ENCODE peak calls at places on chromosome 11, in four cellular contexts. B is neural crest cell, H is cardiac muscle cell, L is mammary epithelial cell. Y is an unnamed sample.

GRCh38 chr11:65574963-65575567 is 788 bp upstream of the EHBP1L1 start:
- DNase-seq in H (no peak), B (no peak), L (no peak), Y (no peak)

GRCh38 chr11:13767461-13767860 is 99.0 kb downstream of the FAR1 start:
- DNase-seq in H (no peak), B (no peak), L (no peak), Y (no peak)

GRCh38 chr11:128420277-128420676 is 167.1 kb downstream of the ETS1 start:
- DNase-seq in B (no peak), H (no peak), L (no peak), Y (no peak)

GRCh38 chr11:68282141-68282860 is 10.5 kb upstream of the C11orf24 start:
- DNase-seq in H (no peak), L (peak; percentile 83), B (no peak), Y (no peak)

GRCh38 chr11:88103337-88104206 is 71.7 kb downstream of the RAB38 start:
- DNase-seq in L (peak; percentile 47), B (peak; percentile 3), H (peak; percentile 77), Y (peak; percentile 44)

GRCh38 chr11:33829430-33830141 is 55.3 kb upstream of the FBXO3 start:
- DNase-seq in B (peak; percentile 59), L (peak; percentile 66), H (peak; percentile 82), Y (peak; percentile 78)

GRCh38 chr11:86477495-86478155 is 102.9 kb downstream of the CCDC81 start:
- DNase-seq in L (no peak), H (peak; percentile 83), B (no peak), Y (peak; percentile 82)

GRCh38 chr11:133249065-133249464 is 283.2 kb downstream of the OPCML start:
- DNase-seq in H (no peak), L (no peak), B (no peak), Y (no peak)

GRCh38 chr11:108647701-108648527 is 17.0 kb upstream of the DDX10 start:
- DNase-seq in B (peak; percentile 62), L (peak; percentile 85), H (peak; percentile 90), Y (peak; percentile 85)

GRCh38 chr11:28384418-28384817 is 276.2 kb downstream of the METTL15 start:
- DNase-seq in L (peak; percentile 91), B (no peak), H (peak; percentile 78), Y (peak; percentile 97)

GRCh38 chr11:61370349-61371005 is 8.3 kb downstream of the TMEM138 start:
- DNase-seq in H (no peak), B (no peak), L (no peak), Y (no peak)

GRCh38 chr11:32426192-32426591 is 9.1 kb downstream of the WT1 start:
- DNase-seq in L (no peak), B (no peak), H (no peak), Y (no peak)

GRCh38 chr11:115845872-115846271 is 341.7 kb upstream of the CADM1 start:
- DNase-seq in B (no peak), H (no peak), L (no peak), Y (no peak)

GRCh38 chr11:82505384-82505783 is 228.3 kb downstream of the FAM181B start:
- DNase-seq in H (no peak), L (no peak), B (no peak), Y (no peak)

GRCh38 chr11:47617417-47617809 is 23.2 kb upstream of the C1QTNF4 start:
- DNase-seq in B (no peak), L (no peak), H (peak; percentile 46), Y (peak; percentile 68)

GRCh38 chr11:96341237-96342130 is 1.5 kb downstream of the MAML2 start:
- DNase-seq in B (no peak), H (peak; percentile 61), L (peak; percentile 46), Y (peak; percentile 61)

GRCh38 chr11:46361283-46362145 is 14.3 kb downstream of the DGKZ start:
- DNase-seq in H (peak; percentile 63), L (no peak), B (no peak), Y (peak; percentile 50)

GRCh38 chr11:116210663-116211062 is 562.1 kb downstream of the BUD13 start:
- DNase-seq in L (no peak), B (no peak), H (no peak), Y (no peak)

GRCh38 chr11:48384670-48385069 is 18.4 kb upstream of the OR4C5 start:
- DNase-seq in H (no peak), L (no peak), B (no peak), Y (no peak)

GRCh38 chr11:3614742-3615171 is 27.0 kb downstream of the ART5 start:
- DNase-seq in L (peak; percentile 43), B (no peak), H (no peak), Y (no peak)

GRCh38 chr11:64306876-64307622 is 1.7 kb downstream of the ESRRA start:
- DNase-seq in B (no peak), H (peak; percentile 46), L (no peak), Y (no peak)

GRCh38 chr11:12979928-12980689 is 29.0 kb upstream of the RASSF10 start:
- DNase-seq in H (no peak), B (no peak), L (no peak), Y (no peak)

GRCh38 chr11:9170450-9170849 is 79.1 kb upstream of the SCUBE2 start:
- DNase-seq in L (no peak), B (no peak), H (peak; percentile 57), Y (peak; percentile 61)

GRCh38 chr11:67545280-67545679 is 22.0 kb upstream of the CABP2 start:
- DNase-seq in H (peak; percentile 21), B (no peak), L (no peak), Y (no peak)

GRCh38 chr11:68137833-68138232 is 16.6 kb upstream of the CHKA start:
- DNase-seq in L (no peak), B (no peak), H (no peak), Y (no peak)

GRCh38 chr11:1760351-1761109 is 3.2 kb downstream of the CTSD start:
- DNase-seq in B (no peak), H (peak; percentile 70), L (no peak), Y (no peak)

GRCh38 chr11:456533-456932 is 6.5 kb downstream of the PTDSS2 start:
- DNase-seq in H (no peak), B (no peak), L (no peak), Y (no peak)

GRCh38 chr11:98495016-98495415 is 525.7 kb upstream of the CNTN5 start:
- DNase-seq in L (no peak), B (no peak), H (no peak), Y (no peak)

GRCh38 chr11:94024547-94024946 is 3.4 kb downstream of the HEPHL1 start:
- DNase-seq in L (no peak), H (no peak), B (no peak), Y (no peak)

GRCh38 chr11:6469599-6469998 is 4.1 kb downstream of the TRIM3 start:
- DNase-seq in L (no peak), H (no peak), B (no peak), Y (no peak)

GRCh38 chr11:69640995-69641581 is at the start of gene CCND1:
- DNase-seq in L (peak; percentile 85), B (peak; percentile 81), H (peak; percentile 91), Y (peak; percentile 93)
- TF ChIP-seq CTCF in L (no peak), B (peak; percentile 12), H (peak; percentile 25), Y (peak; percentile 41)

DNA sequence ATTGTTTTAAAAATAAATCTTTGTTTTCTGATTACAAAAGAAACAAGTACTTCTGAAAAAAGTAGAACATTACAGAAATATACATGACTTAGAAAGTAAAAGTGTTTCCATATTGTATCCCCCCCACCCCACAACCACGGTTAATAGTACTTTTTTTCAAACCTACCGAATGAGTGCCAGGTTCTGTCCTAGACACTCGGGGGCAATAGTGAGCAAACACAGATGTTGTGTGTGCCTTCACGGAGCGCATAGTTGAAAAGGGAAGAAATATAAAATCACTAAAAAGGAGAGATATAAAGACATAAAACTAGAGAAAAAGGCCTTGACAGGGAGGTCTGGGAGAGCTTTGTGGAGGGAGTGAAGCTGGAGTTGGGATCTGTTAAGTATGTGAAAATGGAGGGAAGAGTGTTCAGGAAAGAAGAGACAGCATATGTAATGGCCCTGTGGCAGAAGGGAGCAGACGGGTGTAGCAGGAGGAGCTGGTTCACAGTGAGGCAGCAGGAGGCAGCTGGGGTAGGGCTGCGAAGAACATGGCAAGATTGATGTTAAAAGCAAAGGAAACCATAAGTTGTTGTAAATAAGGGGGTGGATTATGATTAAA is 42.1 kb upstream of the ALX4 start:
- DNase-seq in B (no peak), L (no peak), H (no peak), Y (no peak)
- TF ChIP-seq CTCF in B (peak; percentile 24), L (peak; percentile 31), H (peak; percentile 13), Y (no peak)

DNA sequence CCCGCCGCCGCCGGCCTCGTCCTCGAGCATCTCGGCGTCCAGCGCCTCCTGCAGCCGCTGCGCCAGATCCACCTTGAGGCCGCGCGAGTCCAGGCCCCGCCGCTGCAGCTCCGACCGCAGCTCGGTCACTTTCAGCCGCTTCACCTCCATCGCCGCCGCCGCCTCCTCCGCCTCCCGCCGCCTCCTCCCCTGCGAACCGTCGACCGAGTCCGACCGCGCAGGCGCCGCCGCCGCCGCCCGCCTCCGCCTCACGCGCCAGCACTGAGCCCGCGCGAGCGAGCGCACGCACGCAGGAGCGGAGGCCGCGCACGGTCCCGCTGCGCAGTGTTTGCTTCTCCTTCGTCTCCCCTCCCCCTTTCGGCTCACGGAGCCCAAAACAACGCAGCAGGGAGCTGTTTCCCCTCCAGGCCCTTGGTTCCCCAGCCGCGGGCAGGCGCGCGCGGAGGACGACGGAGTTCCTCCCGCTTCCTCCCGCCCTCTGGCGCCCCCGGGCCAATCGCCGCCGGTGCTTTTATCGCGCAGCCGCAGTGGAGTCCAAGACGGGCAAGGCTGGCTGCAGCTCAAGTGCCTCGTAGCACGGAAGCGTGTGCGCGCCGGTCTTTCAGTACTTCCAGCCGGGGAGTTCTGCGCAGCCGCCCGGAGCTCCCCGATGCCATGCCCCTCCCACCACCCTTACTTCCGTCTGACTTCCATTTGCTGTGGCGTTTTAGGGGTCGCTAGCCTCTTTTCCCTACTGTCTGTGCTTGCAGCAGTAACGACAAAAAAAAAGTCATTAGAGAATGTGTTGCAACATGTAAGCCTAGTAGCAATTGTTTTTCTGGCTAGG is at the start of gene HNRNPUL2:
- DNase-seq in H (peak; percentile 100), B (peak; percentile 98), L (peak; percentile 99), Y (peak; percentile 99)
- TF ChIP-seq CTCF in H (peak; percentile 18), B (no peak), L (no peak), Y (peak; percentile 6)

DNA sequence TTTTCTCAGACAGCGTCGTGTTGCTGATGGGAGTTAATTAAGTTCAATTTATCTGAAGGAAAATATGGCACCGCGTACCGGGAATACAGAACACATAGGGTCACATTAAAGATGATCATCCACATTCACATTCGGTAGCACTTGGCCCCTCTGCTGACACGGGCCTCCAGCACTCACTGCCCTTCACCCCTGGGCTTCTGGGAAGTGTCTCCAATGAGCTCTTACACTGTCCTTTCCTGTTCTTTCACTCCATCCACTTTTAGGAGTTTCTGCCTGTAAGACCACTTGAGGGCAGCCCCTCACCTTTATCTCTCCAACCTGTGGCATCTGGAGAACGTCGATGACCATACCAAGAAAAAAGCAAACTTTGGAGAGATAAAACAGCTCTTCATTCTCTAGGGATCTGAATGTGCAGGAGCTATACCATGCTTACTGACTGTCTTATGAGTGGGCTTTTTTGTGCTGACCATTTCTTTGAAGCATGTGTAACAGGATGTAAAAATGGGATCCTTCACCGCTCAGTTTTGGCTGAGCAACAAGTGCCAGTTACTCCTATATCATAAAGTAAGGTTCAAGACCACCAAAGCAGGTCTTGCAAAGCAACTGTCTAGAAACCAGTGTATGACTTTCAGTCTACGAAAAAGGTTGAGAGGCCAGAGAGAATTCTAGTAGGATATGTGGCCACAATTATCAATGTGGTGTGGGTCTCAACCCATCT is 1.1 kb upstream of the SERGEF start:
- DNase-seq in L (no peak), B (peak; percentile 3), H (peak; percentile 6), Y (peak; percentile 8)
- TF ChIP-seq CTCF in L (no peak), B (no peak), H (no peak), Y (no peak)

GRCh38 chr11:125364085-125364822 is 131.8 kb downstream of the FEZ1 start:
- DNase-seq in L (peak; percentile 20), B (no peak), H (peak; percentile 34), Y (peak; percentile 53)
- TF ChIP-seq CTCF in L (no peak), B (no peak), H (no peak), Y (peak; percentile 21)